ENCODE peak calls at places on chromosomes 11 and 22, in ten cellular contexts. One of them, this sample, is unnamed.

GRCh38 chr11:118106789-118107335 is 20.1 kb upstream of the SMIM35 start:
- DNase-seq in activated CD4-positive, alpha-beta T cell treated with anti-CD3 and anti-CD28 coated beads, Interleukin-2, amount 50 U/mL, for 1 hour: no peak
- DNase-seq in CD8-positive, alpha-beta memory T cell: no peak
- DNase-seq in A172: peak
- DNase-seq in stimulated activated naive B cell treated with anti-CD40 and anti-IgM and Interleukin-4, amounts not matched to agents 10 μg/mL and 1 μg/mL and 100 μg/mL, for 72 hours: no peak
- DNase-seq in stimulated activated CD4-positive, alpha-beta T cell treated with anti-CD3 and anti-CD28 coated beads, Interleukin-15, amount 100 ng/mL, for 24 hours: no peak
- DNase-seq in EL: peak
- DNase-seq in posterior vena cava: peak
- DNase-seq in NCI-H1436: no peak
- DNase-seq in fibroblast of mammary gland: no peak
- DNase-seq in this sample: no peak

GRCh38 chr11:78039919-78040671 is 17.0 kb upstream of the KCTD14 start:
- DNase-seq in stimulated activated CD4-positive, alpha-beta T cell treated with anti-CD3 and anti-CD28 coated beads, Interleukin-15, amount 100 ng/mL, for 24 hours: peak
- DNase-seq in stimulated activated naive B cell treated with anti-CD40 and anti-IgM and Interleukin-4, amounts not matched to agents 10 μg/mL and 1 μg/mL and 100 μg/mL, for 72 hours: no peak
- DNase-seq in A172: peak
- DNase-seq in activated CD4-positive, alpha-beta T cell treated with anti-CD3 and anti-CD28 coated beads, Interleukin-2, amount 50 U/mL, for 1 hour: no peak
- DNase-seq in CD8-positive, alpha-beta memory T cell: no peak
- DNase-seq in fibroblast of mammary gland: peak
- DNase-seq in posterior vena cava: peak
- DNase-seq in EL: peak
- DNase-seq in NCI-H1436: no peak
- DNase-seq in this sample: peak

GRCh38 chr22:24772493-24773220 is 1.9 kb downstream of the PIWIL3 start:
- DNase-seq in stimulated activated CD4-positive, alpha-beta T cell treated with anti-CD3 and anti-CD28 coated beads, Interleukin-15, amount 100 ng/mL, for 24 hours: no peak
- DNase-seq in stimulated activated naive B cell treated with anti-CD40 and anti-IgM and Interleukin-4, amounts not matched to agents 10 μg/mL and 1 μg/mL and 100 μg/mL, for 72 hours: no peak
- DNase-seq in NCI-H1436: no peak
- DNase-seq in activated CD4-positive, alpha-beta T cell treated with anti-CD3 and anti-CD28 coated beads, Interleukin-2, amount 50 U/mL, for 1 hour: no peak
- DNase-seq in EL: peak
- DNase-seq in posterior vena cava: no peak
- DNase-seq in CD8-positive, alpha-beta memory T cell: no peak
- DNase-seq in A172: peak
- DNase-seq in fibroblast of mammary gland: peak
- DNase-seq in this sample: no peak

GRCh38 chr11:130171534-130171933 is 12.0 kb downstream of the ST14 start:
- DNase-seq in fibroblast of mammary gland: no peak
- DNase-seq in A172: no peak
- DNase-seq in EL: no peak
- DNase-seq in stimulated activated CD4-positive, alpha-beta T cell treated with anti-CD3 and anti-CD28 coated beads, Interleukin-15, amount 100 ng/mL, for 24 hours: no peak
- DNase-seq in NCI-H1436: no peak
- DNase-seq in stimulated activated naive B cell treated with anti-CD40 and anti-IgM and Interleukin-4, amounts not matched to agents 10 μg/mL and 1 μg/mL and 100 μg/mL, for 72 hours: no peak
- DNase-seq in posterior vena cava: no peak
- DNase-seq in CD8-positive, alpha-beta memory T cell: no peak
- DNase-seq in activated CD4-positive, alpha-beta T cell treated with anti-CD3 and anti-CD28 coated beads, Interleukin-2, amount 50 U/mL, for 1 hour: no peak
- DNase-seq in this sample: no peak

GRCh38 chr11:1437500-1437899 is 47.8 kb downstream of the BRSK2 start:
- DNase-seq in A172: peak
- DNase-seq in NCI-H1436: no peak
- DNase-seq in fibroblast of mammary gland: no peak
- DNase-seq in EL: peak
- DNase-seq in CD8-positive, alpha-beta memory T cell: no peak
- DNase-seq in stimulated activated naive B cell treated with anti-CD40 and anti-IgM and Interleukin-4, amounts not matched to agents 10 μg/mL and 1 μg/mL and 100 μg/mL, for 72 hours: no peak
- DNase-seq in stimulated activated CD4-positive, alpha-beta T cell treated with anti-CD3 and anti-CD28 coated beads, Interleukin-15, amount 100 ng/mL, for 24 hours: no peak
- DNase-seq in posterior vena cava: no peak
- DNase-seq in activated CD4-positive, alpha-beta T cell treated with anti-CD3 and anti-CD28 coated beads, Interleukin-2, amount 50 U/mL, for 1 hour: no peak
- DNase-seq in this sample: no peak

GRCh38 chr11:11427185-11427944 is 74.3 kb upstream of the CSNK2A3 start:
- DNase-seq in stimulated activated CD4-positive, alpha-beta T cell treated with anti-CD3 and anti-CD28 coated beads, Interleukin-15, amount 100 ng/mL, for 24 hours: no peak
- DNase-seq in EL: no peak
- DNase-seq in fibroblast of mammary gland: no peak
- DNase-seq in activated CD4-positive, alpha-beta T cell treated with anti-CD3 and anti-CD28 coated beads, Interleukin-2, amount 50 U/mL, for 1 hour: no peak
- DNase-seq in stimulated activated naive B cell treated with anti-CD40 and anti-IgM and Interleukin-4, amounts not matched to agents 10 μg/mL and 1 μg/mL and 100 μg/mL, for 72 hours: no peak
- DNase-seq in A172: no peak
- DNase-seq in NCI-H1436: no peak
- DNase-seq in CD8-positive, alpha-beta memory T cell: no peak
- DNase-seq in posterior vena cava: no peak
- DNase-seq in this sample: no peak

GRCh38 chr22:20437253-20438065 is at the start of gene SCARF2:
- DNase-seq in stimulated activated CD4-positive, alpha-beta T cell treated with anti-CD3 and anti-CD28 coated beads, Interleukin-15, amount 100 ng/mL, for 24 hours: no peak
- DNase-seq in CD8-positive, alpha-beta memory T cell: no peak
- DNase-seq in fibroblast of mammary gland: no peak
- DNase-seq in A172: no peak
- DNase-seq in posterior vena cava: peak
- DNase-seq in activated CD4-positive, alpha-beta T cell treated with anti-CD3 and anti-CD28 coated beads, Interleukin-2, amount 50 U/mL, for 1 hour: no peak
- DNase-seq in NCI-H1436: no peak
- DNase-seq in stimulated activated naive B cell treated with anti-CD40 and anti-IgM and Interleukin-4, amounts not matched to agents 10 μg/mL and 1 μg/mL and 100 μg/mL, for 72 hours: no peak
- DNase-seq in EL: peak
- DNase-seq in this sample: no peak

GRCh38 chr11:36110698-36111410 is 167.0 kb downstream of the LDLRAD3 start:
- DNase-seq in EL: no peak
- DNase-seq in A172: no peak
- DNase-seq in NCI-H1436: peak
- DNase-seq in posterior vena cava: no peak
- DNase-seq in activated CD4-positive, alpha-beta T cell treated with anti-CD3 and anti-CD28 coated beads, Interleukin-2, amount 50 U/mL, for 1 hour: no peak
- DNase-seq in fibroblast of mammary gland: no peak
- DNase-seq in CD8-positive, alpha-beta memory T cell: no peak
- DNase-seq in stimulated activated CD4-positive, alpha-beta T cell treated with anti-CD3 and anti-CD28 coated beads, Interleukin-15, amount 100 ng/mL, for 24 hours: no peak
- DNase-seq in stimulated activated naive B cell treated with anti-CD40 and anti-IgM and Interleukin-4, amounts not matched to agents 10 μg/mL and 1 μg/mL and 100 μg/mL, for 72 hours: no peak
- DNase-seq in this sample: no peak

GRCh38 chr11:115933564-115933963 is 429.3 kb upstream of the CADM1 start:
- DNase-seq in A172: no peak
- DNase-seq in activated CD4-positive, alpha-beta T cell treated with anti-CD3 and anti-CD28 coated beads, Interleukin-2, amount 50 U/mL, for 1 hour: no peak
- DNase-seq in NCI-H1436: no peak
- DNase-seq in EL: no peak
- DNase-seq in stimulated activated CD4-positive, alpha-beta T cell treated with anti-CD3 and anti-CD28 coated beads, Interleukin-15, amount 100 ng/mL, for 24 hours: no peak
- DNase-seq in CD8-positive, alpha-beta memory T cell: no peak
- DNase-seq in fibroblast of mammary gland: no peak
- DNase-seq in stimulated activated naive B cell treated with anti-CD40 and anti-IgM and Interleukin-4, amounts not matched to agents 10 μg/mL and 1 μg/mL and 100 μg/mL, for 72 hours: no peak
- DNase-seq in posterior vena cava: no peak
- DNase-seq in this sample: no peak

GRCh38 chr11:107473797-107474196 is 16.2 kb upstream of the CWF19L2 start:
- DNase-seq in NCI-H1436: no peak
- DNase-seq in A172: no peak
- DNase-seq in stimulated activated CD4-positive, alpha-beta T cell treated with anti-CD3 and anti-CD28 coated beads, Interleukin-15, amount 100 ng/mL, for 24 hours: no peak
- DNase-seq in posterior vena cava: no peak
- DNase-seq in activated CD4-positive, alpha-beta T cell treated with anti-CD3 and anti-CD28 coated beads, Interleukin-2, amount 50 U/mL, for 1 hour: no peak
- DNase-seq in stimulated activated naive B cell treated with anti-CD40 and anti-IgM and Interleukin-4, amounts not matched to agents 10 μg/mL and 1 μg/mL and 100 μg/mL, for 72 hours: no peak
- DNase-seq in CD8-positive, alpha-beta memory T cell: no peak
- DNase-seq in fibroblast of mammary gland: no peak
- DNase-seq in EL: no peak
- DNase-seq in this sample: no peak

GRCh38 chr11:109547356-109548027 is 125.5 kb downstream of the C11orf87 start:
- DNase-seq in posterior vena cava: no peak
- DNase-seq in stimulated activated CD4-positive, alpha-beta T cell treated with anti-CD3 and anti-CD28 coated beads, Interleukin-15, amount 100 ng/mL, for 24 hours: no peak
- DNase-seq in fibroblast of mammary gland: peak
- DNase-seq in EL: peak
- DNase-seq in NCI-H1436: no peak
- DNase-seq in A172: peak
- DNase-seq in CD8-positive, alpha-beta memory T cell: no peak
- DNase-seq in activated CD4-positive, alpha-beta T cell treated with anti-CD3 and anti-CD28 coated beads, Interleukin-2, amount 50 U/mL, for 1 hour: no peak
- DNase-seq in stimulated activated naive B cell treated with anti-CD40 and anti-IgM and Interleukin-4, amounts not matched to agents 10 μg/mL and 1 μg/mL and 100 μg/mL, for 72 hours: no peak
- DNase-seq in this sample: peak

GRCh38 chr22:44666207-44666585 is 35.8 kb upstream of the PRR5 start:
- DNase-seq in CD8-positive, alpha-beta memory T cell: no peak
- DNase-seq in EL: no peak
- DNase-seq in fibroblast of mammary gland: no peak
- DNase-seq in NCI-H1436: no peak
- DNase-seq in stimulated activated CD4-positive, alpha-beta T cell treated with anti-CD3 and anti-CD28 coated beads, Interleukin-15, amount 100 ng/mL, for 24 hours: no peak
- DNase-seq in A172: no peak
- DNase-seq in stimulated activated naive B cell treated with anti-CD40 and anti-IgM and Interleukin-4, amounts not matched to agents 10 μg/mL and 1 μg/mL and 100 μg/mL, for 72 hours: no peak
- DNase-seq in activated CD4-positive, alpha-beta T cell treated with anti-CD3 and anti-CD28 coated beads, Interleukin-2, amount 50 U/mL, for 1 hour: no peak
- DNase-seq in posterior vena cava: no peak
- DNase-seq in this sample: no peak

GRCh38 chr22:30868663-30869385 is 99.8 kb downstream of the MORC2 start:
- DNase-seq in stimulated activated naive B cell treated with anti-CD40 and anti-IgM and Interleukin-4, amounts not matched to agents 10 μg/mL and 1 μg/mL and 100 μg/mL, for 72 hours: no peak
- DNase-seq in CD8-positive, alpha-beta memory T cell: no peak
- DNase-seq in fibroblast of mammary gland: peak
- DNase-seq in NCI-H1436: no peak
- DNase-seq in activated CD4-positive, alpha-beta T cell treated with anti-CD3 and anti-CD28 coated beads, Interleukin-2, amount 50 U/mL, for 1 hour: no peak
- DNase-seq in posterior vena cava: peak
- DNase-seq in EL: no peak
- DNase-seq in A172: no peak
- DNase-seq in stimulated activated CD4-positive, alpha-beta T cell treated with anti-CD3 and anti-CD28 coated beads, Interleukin-15, amount 100 ng/mL, for 24 hours: no peak
- DNase-seq in this sample: no peak

GRCh38 chr11:70761094-70761905 is 363.0 kb downstream of the CTTN start:
- DNase-seq in A172: no peak
- DNase-seq in posterior vena cava: peak
- DNase-seq in EL: no peak
- DNase-seq in stimulated activated naive B cell treated with anti-CD40 and anti-IgM and Interleukin-4, amounts not matched to agents 10 μg/mL and 1 μg/mL and 100 μg/mL, for 72 hours: no peak
- DNase-seq in NCI-H1436: no peak
- DNase-seq in CD8-positive, alpha-beta memory T cell: no peak
- DNase-seq in stimulated activated CD4-positive, alpha-beta T cell treated with anti-CD3 and anti-CD28 coated beads, Interleukin-15, amount 100 ng/mL, for 24 hours: no peak
- DNase-seq in activated CD4-positive, alpha-beta T cell treated with anti-CD3 and anti-CD28 coated beads, Interleukin-2, amount 50 U/mL, for 1 hour: no peak
- DNase-seq in fibroblast of mammary gland: no peak
- DNase-seq in this sample: no peak

GRCh38 chr11:74731301-74732094 is at the start of gene CHRDL2:
- DNase-seq in A172: no peak
- DNase-seq in posterior vena cava: no peak
- DNase-seq in stimulated activated CD4-positive, alpha-beta T cell treated with anti-CD3 and anti-CD28 coated beads, Interleukin-15, amount 100 ng/mL, for 24 hours: no peak
- DNase-seq in fibroblast of mammary gland: no peak
- DNase-seq in stimulated activated naive B cell treated with anti-CD40 and anti-IgM and Interleukin-4, amounts not matched to agents 10 μg/mL and 1 μg/mL and 100 μg/mL, for 72 hours: no peak
- DNase-seq in EL: peak
- DNase-seq in activated CD4-positive, alpha-beta T cell treated with anti-CD3 and anti-CD28 coated beads, Interleukin-2, amount 50 U/mL, for 1 hour: no peak
- DNase-seq in NCI-H1436: no peak
- DNase-seq in CD8-positive, alpha-beta memory T cell: no peak
- DNase-seq in this sample: no peak

GRCh38 chr22:17390087-17390486 is 20.8 kb downstream of the CECR2 start:
- DNase-seq in CD8-positive, alpha-beta memory T cell: no peak
- DNase-seq in EL: no peak
- DNase-seq in stimulated activated naive B cell treated with anti-CD40 and anti-IgM and Interleukin-4, amounts not matched to agents 10 μg/mL and 1 μg/mL and 100 μg/mL, for 72 hours: no peak
- DNase-seq in A172: no peak
- DNase-seq in activated CD4-positive, alpha-beta T cell treated with anti-CD3 and anti-CD28 coated beads, Interleukin-2, amount 50 U/mL, for 1 hour: no peak
- DNase-seq in posterior vena cava: no peak
- DNase-seq in stimulated activated CD4-positive, alpha-beta T cell treated with anti-CD3 and anti-CD28 coated beads, Interleukin-15, amount 100 ng/mL, for 24 hours: no peak
- DNase-seq in NCI-H1436: no peak
- DNase-seq in fibroblast of mammary gland: no peak
- DNase-seq in this sample: no peak

GRCh38 chr11:119773016-119773415 is 44.0 kb upstream of the NECTIN1 start:
- DNase-seq in stimulated activated naive B cell treated with anti-CD40 and anti-IgM and Interleukin-4, amounts not matched to agents 10 μg/mL and 1 μg/mL and 100 μg/mL, for 72 hours: no peak
- DNase-seq in fibroblast of mammary gland: no peak
- DNase-seq in stimulated activated CD4-positive, alpha-beta T cell treated with anti-CD3 and anti-CD28 coated beads, Interleukin-15, amount 100 ng/mL, for 24 hours: no peak
- DNase-seq in CD8-positive, alpha-beta memory T cell: no peak
- DNase-seq in NCI-H1436: no peak
- DNase-seq in A172: no peak
- DNase-seq in posterior vena cava: peak
- DNase-seq in activated CD4-positive, alpha-beta T cell treated with anti-CD3 and anti-CD28 coated beads, Interleukin-2, amount 50 U/mL, for 1 hour: no peak
- DNase-seq in EL: no peak
- DNase-seq in this sample: no peak

GRCh38 chr11:94597896-94598295 is 30.7 kb downstream of the PIWIL4 start:
- DNase-seq in activated CD4-positive, alpha-beta T cell treated with anti-CD3 and anti-CD28 coated beads, Interleukin-2, amount 50 U/mL, for 1 hour: no peak
- DNase-seq in fibroblast of mammary gland: no peak
- DNase-seq in stimulated activated CD4-positive, alpha-beta T cell treated with anti-CD3 and anti-CD28 coated beads, Interleukin-15, amount 100 ng/mL, for 24 hours: no peak
- DNase-seq in posterior vena cava: no peak
- DNase-seq in stimulated activated naive B cell treated with anti-CD40 and anti-IgM and Interleukin-4, amounts not matched to agents 10 μg/mL and 1 μg/mL and 100 μg/mL, for 72 hours: no peak
- DNase-seq in CD8-positive, alpha-beta memory T cell: no peak
- DNase-seq in EL: no peak
- DNase-seq in A172: no peak
- DNase-seq in NCI-H1436: no peak
- DNase-seq in this sample: no peak

GRCh38 chr11:17353228-17354021 is 1.8 kb downstream of the NCR3LG1 start:
- DNase-seq in activated CD4-positive, alpha-beta T cell treated with anti-CD3 and anti-CD28 coated beads, Interleukin-2, amount 50 U/mL, for 1 hour: peak
- DNase-seq in stimulated activated CD4-positive, alpha-beta T cell treated with anti-CD3 and anti-CD28 coated beads, Interleukin-15, amount 100 ng/mL, for 24 hours: peak
- DNase-seq in CD8-positive, alpha-beta memory T cell: peak
- DNase-seq in posterior vena cava: peak
- DNase-seq in EL: peak
- DNase-seq in stimulated activated naive B cell treated with anti-CD40 and anti-IgM and Interleukin-4, amounts not matched to agents 10 μg/mL and 1 μg/mL and 100 μg/mL, for 72 hours: peak
- DNase-seq in A172: peak
- DNase-seq in NCI-H1436: peak
- DNase-seq in fibroblast of mammary gland: peak
- DNase-seq in this sample: peak

GRCh38 chr11:25537393-25537792 is 794.5 kb upstream of the ANO3 start:
- DNase-seq in CD8-positive, alpha-beta memory T cell: no peak
- DNase-seq in fibroblast of mammary gland: no peak
- DNase-seq in EL: no peak
- DNase-seq in posterior vena cava: no peak
- DNase-seq in activated CD4-positive, alpha-beta T cell treated with anti-CD3 and anti-CD28 coated beads, Interleukin-2, amount 50 U/mL, for 1 hour: no peak
- DNase-seq in A172: no peak
- DNase-seq in stimulated activated CD4-positive, alpha-beta T cell treated with anti-CD3 and anti-CD28 coated beads, Interleukin-15, amount 100 ng/mL, for 24 hours: no peak
- DNase-seq in NCI-H1436: no peak
- DNase-seq in stimulated activated naive B cell treated with anti-CD40 and anti-IgM and Interleukin-4, amounts not matched to agents 10 μg/mL and 1 μg/mL and 100 μg/mL, for 72 hours: no peak
- DNase-seq in this sample: no peak

GRCh38 chr11:32847511-32847910 is 17.8 kb downstream of the PRRG4 start:
- DNase-seq in NCI-H1436: no peak
- DNase-seq in activated CD4-positive, alpha-beta T cell treated with anti-CD3 and anti-CD28 coated beads, Interleukin-2, amount 50 U/mL, for 1 hour: no peak
- DNase-seq in EL: no peak
- DNase-seq in stimulated activated naive B cell treated with anti-CD40 and anti-IgM and Interleukin-4, amounts not matched to agents 10 μg/mL and 1 μg/mL and 100 μg/mL, for 72 hours: no peak
- DNase-seq in posterior vena cava: no peak
- DNase-seq in fibroblast of mammary gland: no peak
- DNase-seq in stimulated activated CD4-positive, alpha-beta T cell treated with anti-CD3 and anti-CD28 coated beads, Interleukin-15, amount 100 ng/mL, for 24 hours: no peak
- DNase-seq in A172: no peak
- DNase-seq in CD8-positive, alpha-beta memory T cell: no peak
- DNase-seq in this sample: no peak

GRCh38 chr11:124640660-124641059 is 18.0 kb downstream of the TBRG1 start:
- DNase-seq in EL: no peak
- DNase-seq in CD8-positive, alpha-beta memory T cell: no peak
- DNase-seq in NCI-H1436: no peak
- DNase-seq in activated CD4-positive, alpha-beta T cell treated with anti-CD3 and anti-CD28 coated beads, Interleukin-2, amount 50 U/mL, for 1 hour: no peak
- DNase-seq in A172: no peak
- DNase-seq in stimulated activated CD4-positive, alpha-beta T cell treated with anti-CD3 and anti-CD28 coated beads, Interleukin-15, amount 100 ng/mL, for 24 hours: no peak
- DNase-seq in fibroblast of mammary gland: peak
- DNase-seq in stimulated activated naive B cell treated with anti-CD40 and anti-IgM and Interleukin-4, amounts not matched to agents 10 μg/mL and 1 μg/mL and 100 μg/mL, for 72 hours: no peak
- DNase-seq in posterior vena cava: no peak
- DNase-seq in this sample: no peak